ENCODE peak calls at places on chromosomes 13 and 19, in ten cellular contexts. J is aorta; C is upper lobe of right lung; X is CD8-positive, alpha-beta memory T cell; Y is fibroblast of lung; Q is vagina; D is CD8-positive, alpha-beta T cell; H is right atrium auricular region; U is heart left ventricle; E is Peyer's patch. B is an unnamed sample.

GRCh38 chr19:40667602-40668001 is 22.8 kb downstream of the NUMBL start:
- DNase-seq in J (no peak), C (no peak), X (no peak), Y (no peak), Q (no peak), D (no peak), H (no peak), U (no peak), E (no peak), B (no peak)

GRCh38 chr13:109682534-109683244 is 103.7 kb downstream of the IRS2 start:
- DNase-seq in J (no peak), C (no peak), X (no peak), Y (no peak), Q (no peak), D (no peak), H (no peak), U (no peak), E (no peak), B (no peak)

GRCh38 chr13:52736891-52737290 is 2.7 kb downstream of the CNMD start:
- DNase-seq in J (no peak), C (no peak), X (no peak), Y (no peak), Q (no peak), D (no peak), H (no peak), U (no peak), E (no peak), B (no peak)

GRCh38 chr13:106500450-106500849 is 35.0 kb downstream of the EFNB2 start:
- DNase-seq in J (no peak), C (no peak), X (no peak), Y (no peak), Q (no peak), D (no peak), H (no peak), U (no peak), E (no peak), B (no peak)

GRCh38 chr13:75715598-75716523 is 79.7 kb downstream of the LMO7 start:
- DNase-seq in J (no peak), C (no peak), X (no peak), Y (peak; percentile 39), Q (no peak), D (no peak), H (no peak), U (no peak), E (no peak), B (peak; percentile 52)

GRCh38 chr13:53150568-53150967 is 122.0 kb downstream of the OLFM4 start:
- DNase-seq in J (no peak), C (no peak), X (no peak), Y (no peak), Q (no peak), D (no peak), H (no peak), U (no peak), E (no peak), B (no peak)

GRCh38 chr13:52034616-52035226 is 10.2 kb downstream of the UTP14C start:
- DNase-seq in J (no peak), C (no peak), X (no peak), Y (peak; percentile 10), Q (no peak), D (no peak), H (no peak), U (no peak), E (no peak), B (no peak)

GRCh38 chr19:35345671-35346111 is 2.0 kb upstream of the FFAR1 start:
- DNase-seq in J (no peak), C (peak; percentile 35), X (no peak), Y (no peak), Q (no peak), D (no peak), H (no peak), U (no peak), E (peak; percentile 20), B (no peak)

GRCh38 chr13:28671393-28671792 is 12.5 kb downstream of the POMP start:
- DNase-seq in J (no peak), C (no peak), X (no peak), Y (no peak), Q (no peak), D (no peak), H (no peak), U (no peak), E (no peak), B (no peak)

GRCh38 chr19:51327066-51327985 is 14.6 kb downstream of the VSIG10L start:
- DNase-seq in J (peak; percentile 74), C (peak; percentile 75), X (peak; percentile 21), Y (peak; percentile 41), Q (no peak), D (no peak), H (no peak), U (peak; percentile 63), E (no peak), B (no peak)

GRCh38 chr19:3977242-3978143 is 6.6 kb upstream of the DAPK3 start:
- DNase-seq in J (no peak), C (no peak), X (no peak), Y (no peak), Q (no peak), D (no peak), H (no peak), U (no peak), E (no peak), B (no peak)

GRCh38 chr19:3975637-3976087 is 4.8 kb upstream of the DAPK3 start:
- DNase-seq in J (no peak), C (no peak), X (no peak), Y (no peak), Q (no peak), D (no peak), H (no peak), U (peak; percentile 22), E (no peak), B (no peak)

GRCh38 chr19:3975144-3975543 is 4.2 kb upstream of the DAPK3 start:
- DNase-seq in J (no peak), C (no peak), X (no peak), Y (no peak), Q (no peak), D (no peak), H (no peak), U (peak; percentile 23), E (no peak), B (no peak)

GRCh38 chr19:3978145-3978544 is 7.1 kb downstream of the EEF2 start:
- DNase-seq in J (no peak), C (no peak), X (no peak), Y (no peak), Q (no peak), D (no peak), H (no peak), U (no peak), E (no peak), B (no peak)

GRCh38 chr19:3976495-3977241 is 5.8 kb upstream of the DAPK3 start:
- DNase-seq in J (no peak), C (no peak), X (no peak), Y (no peak), Q (no peak), D (no peak), H (no peak), U (peak; percentile 91), E (no peak), B (no peak)
- H3K4me1 ChIP-seq in J (no peaks in the 10 kb centered on the region), C (peaks cover under 1% of the 10 kb centered on the region), X (no peaks in the 10 kb centered on the region), Y (peaks cover 3% of the 10 kb centered on the region), Q (no peaks in the 10 kb centered on the region), D (peaks cover 9% of the 10 kb centered on the region), H (peaks cover under 1% of the 10 kb centered on the region), U (no peaks in the 10 kb centered on the region), E (no peaks in the 10 kb centered on the region), B (no peaks in the 10 kb centered on the region)

DNA sequence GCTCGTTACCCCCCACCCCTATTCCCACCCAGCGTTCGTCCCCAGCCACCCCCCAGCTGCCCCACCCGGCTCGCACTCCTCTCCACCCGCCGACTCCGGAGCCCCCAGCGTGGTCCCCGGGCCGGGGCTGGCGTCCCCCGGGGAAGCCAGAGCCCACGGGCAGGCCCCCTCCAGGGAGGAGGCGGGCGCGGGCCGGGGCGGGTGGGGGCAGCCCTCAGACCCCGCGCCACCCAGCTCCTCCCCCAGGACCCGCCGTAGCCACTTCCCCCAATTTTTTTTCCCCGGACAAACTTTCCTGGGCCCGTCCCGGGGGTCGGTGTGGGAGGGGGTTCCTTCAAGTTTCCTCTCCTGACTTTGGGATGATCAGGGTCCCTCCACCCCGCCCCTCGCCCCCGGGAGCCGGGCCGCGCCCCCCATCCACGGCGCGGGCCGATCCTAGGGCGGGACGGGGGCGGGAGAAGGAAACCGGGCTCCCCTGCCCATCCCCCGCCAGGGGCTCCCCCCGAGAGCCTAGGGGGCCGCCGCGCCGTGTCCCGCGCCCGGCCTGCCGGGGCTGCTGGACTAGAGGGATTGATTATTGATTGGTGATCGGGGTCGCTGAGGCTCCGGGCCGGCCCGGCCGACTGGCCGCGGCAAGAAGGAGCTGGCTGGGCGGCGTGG is 927 bp upstream of the TSHZ3 start:
- DNase-seq in J (peak; percentile 71), C (no peak), X (no peak), Y (peak; percentile 35), Q (no peak), D (no peak), H (no peak), U (peak; percentile 61), E (no peak), B (no peak)
- H3K4me3 ChIP-seq in J (peak overlapping the region; percentile 98), C (peak overlapping the region; percentile 81), X (no peak overlapping the region), Y (peak overlapping the region; percentile 60), Q (peak overlapping the region; percentile 97), D (peak overlapping the region; percentile 33), H (peak overlapping the region; percentile 89), U (peak overlapping the region; percentile 81), E (peak overlapping the region; percentile 67), B (no peak overlapping the region)

DNA sequence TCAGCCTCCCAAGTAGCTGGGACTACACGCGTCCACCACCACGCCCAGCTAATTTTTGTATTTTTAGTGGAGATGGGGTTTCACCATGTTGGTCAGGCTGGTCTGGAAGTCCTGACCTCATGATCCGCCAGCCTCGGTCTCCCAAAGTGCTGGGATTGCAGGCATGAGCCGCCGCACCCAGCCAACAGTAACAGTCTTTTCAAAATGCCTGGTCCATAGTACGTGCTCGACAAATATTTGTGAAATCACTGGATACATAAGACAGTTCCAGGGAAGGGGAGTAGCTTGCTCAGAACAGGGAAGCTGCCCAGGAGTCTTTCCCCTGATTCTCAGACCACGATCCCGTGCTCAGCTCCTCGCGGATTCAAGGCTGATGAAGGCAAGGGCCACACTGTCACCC is 30.5 kb downstream of the CACNG6 start:
- DNase-seq in J (no peak), C (no peak), X (no peak), Y (no peak), Q (no peak), D (no peak), H (no peak), U (no peak), E (no peak), B (no peak)
- H3K4me1 ChIP-seq in J (no peaks in the 10 kb centered on the region), C (no peaks in the 10 kb centered on the region), X (no peaks in the 10 kb centered on the region), Y (no peaks in the 10 kb centered on the region), Q (no peaks in the 10 kb centered on the region), D (no peaks in the 10 kb centered on the region), H (no peaks in the 10 kb centered on the region), U (no peaks in the 10 kb centered on the region), E (no peaks in the 10 kb centered on the region), B (peaks cover 64% of the 10 kb centered on the region)

DNA sequence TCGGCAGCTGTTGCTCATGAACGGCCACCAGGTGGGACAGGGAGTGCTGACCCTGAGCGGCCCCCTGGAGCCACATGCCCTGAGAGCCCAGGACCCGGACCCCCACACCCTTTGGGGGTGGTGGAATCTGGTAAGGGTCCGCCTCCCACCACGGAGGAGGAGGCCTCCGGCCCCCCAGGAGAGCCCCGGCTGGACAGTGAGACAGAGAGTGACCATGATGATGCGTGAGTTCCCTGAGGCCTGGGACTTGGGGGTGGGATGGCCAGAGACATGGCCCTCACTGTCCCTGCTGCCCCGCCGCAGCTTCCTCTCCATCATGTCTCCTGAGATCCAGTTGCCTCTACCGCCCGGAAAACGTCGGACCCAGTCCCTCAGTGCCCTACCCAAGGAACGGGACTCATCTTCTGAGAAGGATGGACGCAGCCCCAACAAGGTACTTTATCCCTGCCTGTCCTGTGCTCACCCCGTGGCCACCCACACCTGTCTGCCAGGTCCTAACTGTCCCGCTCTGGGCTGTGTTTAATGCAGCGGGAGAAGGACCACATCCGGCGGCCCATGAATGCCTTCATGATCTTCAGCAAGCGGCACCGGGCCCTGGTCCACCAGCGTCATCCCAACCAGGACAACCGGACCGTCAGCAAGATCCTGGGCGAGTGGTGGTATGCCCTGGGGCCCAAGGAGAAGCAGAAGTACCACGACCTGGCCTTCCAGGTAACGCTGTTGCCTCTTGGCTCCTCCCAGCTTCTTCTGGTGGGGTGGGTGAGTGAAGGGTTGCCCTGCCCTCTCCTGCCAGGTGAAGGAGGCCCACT is 14.7 kb upstream of the PRR19 start:
- DNase-seq in J (peak; percentile 47), C (no peak), X (no peak), Y (no peak), Q (no peak), D (no peak), H (no peak), U (peak; percentile 30), E (no peak), B (no peak)
- H3K4me3 ChIP-seq in J (no peak overlapping the region), C (no peak overlapping the region), X (no peak overlapping the region), Y (no peak overlapping the region), Q (peak overlapping the region; percentile 90), D (no peak overlapping the region), H (no peak overlapping the region), U (no peak overlapping the region), E (no peak overlapping the region), B (no peak overlapping the region)

B was measured in PC-9.